ENCODE peak calls at places on chromosomes 2 and 18, in four cellular contexts. One of them, this sample, is unnamed.

GRCh38 chr2:43326116-43326825 is 99.9 kb upstream of the ZFP36L2 start:
- DNase-seq in mesendoderm: no peak
- DNase-seq in H9: no peak
- DNase-seq in IMR-90: no peak
- DNase-seq in this sample: no peak

GRCh38 chr2:237672731-237673129 is 45.3 kb downstream of the LRRFIP1 start:
- DNase-seq in H9: no peak
- DNase-seq in IMR-90: no peak
- DNase-seq in mesendoderm: no peak
- DNase-seq in this sample: no peak

GRCh38 chr2:196410008-196410407 is 229.5 kb upstream of the CCDC150 start:
- DNase-seq in H9: no peak
- DNase-seq in mesendoderm: no peak
- DNase-seq in IMR-90: no peak
- DNase-seq in this sample: no peak

GRCh38 chr2:61450144-61450543 is 20.7 kb downstream of the USP34 start:
- DNase-seq in IMR-90: no peak
- DNase-seq in mesendoderm: no peak
- DNase-seq in H9: no peak
- DNase-seq in this sample: no peak

GRCh38 chr2:239602290-239603282 is 201.8 kb upstream of the HDAC4 start:
- DNase-seq in IMR-90: no peak
- DNase-seq in mesendoderm: no peak
- DNase-seq in H9: peak
- DNase-seq in this sample: no peak

GRCh38 chr2:24359701-24360049 is 661 bp downstream of the ITSN2 start:
- DNase-seq in H9: peak
- DNase-seq in mesendoderm: peak
- DNase-seq in IMR-90: no peak
- DNase-seq in this sample: no peak

GRCh38 chr2:190891913-190892312 is 11.3 kb downstream of the GLS start:
- DNase-seq in H9: no peak
- DNase-seq in IMR-90: no peak
- DNase-seq in mesendoderm: no peak
- DNase-seq in this sample: no peak

GRCh38 chr2:241584446-241584845 is 25.9 kb downstream of the BOK start:
- DNase-seq in IMR-90: peak
- DNase-seq in H9: no peak
- DNase-seq in mesendoderm: peak
- DNase-seq in this sample: no peak

GRCh38 chr2:150974864-150975263 is 286.8 kb downstream of the RBM43 start:
- DNase-seq in H9: no peak
- DNase-seq in IMR-90: no peak
- DNase-seq in mesendoderm: no peak
- DNase-seq in this sample: no peak

GRCh38 chr2:100185516-100185915 is 43.1 kb upstream of the AFF3 start:
- DNase-seq in IMR-90: no peak
- DNase-seq in mesendoderm: no peak
- DNase-seq in H9: no peak
- DNase-seq in this sample: no peak

GRCh38 chr2:30684026-30684425 is 123.2 kb downstream of the CAPN13 start:
- DNase-seq in mesendoderm: no peak
- DNase-seq in H9: no peak
- DNase-seq in IMR-90: no peak
- DNase-seq in this sample: no peak

GRCh38 chr2:207481924-207482323 is 47.8 kb upstream of the CREB1 start:
- DNase-seq in IMR-90: no peak
- DNase-seq in mesendoderm: no peak
- DNase-seq in H9: no peak
- DNase-seq in this sample: no peak

GRCh38 chr2:140344842-140345241 is 1564.7 kb upstream of the NXPH2 start:
- DNase-seq in mesendoderm: no peak
- DNase-seq in H9: no peak
- DNase-seq in IMR-90: no peak
- DNase-seq in this sample: no peak

GRCh38 chr2:9752441-9753275 is 90.6 kb upstream of the TAF1B start:
- DNase-seq in IMR-90: peak
- DNase-seq in mesendoderm: no peak
- DNase-seq in H9: no peak
- DNase-seq in this sample: no peak

GRCh38 chr18:7822435-7823425 is 255.6 kb downstream of the PTPRM start:
- DNase-seq in H9: no peak
- DNase-seq in IMR-90: no peak
- DNase-seq in mesendoderm: no peak
- DNase-seq in this sample: no peak

GRCh38 chr2:177281400-177282021 is 17.0 kb upstream of the NFE2L2 start:
- DNase-seq in mesendoderm: no peak
- DNase-seq in IMR-90: no peak
- DNase-seq in H9: no peak
- DNase-seq in this sample: no peak

GRCh38 chr2:147182260-147182659 is 662.6 kb upstream of the ACVR2A start:
- DNase-seq in mesendoderm: no peak
- DNase-seq in H9: no peak
- DNase-seq in IMR-90: no peak
- DNase-seq in this sample: no peak

GRCh38 chr2:109636290-109636675 is 22.1 kb downstream of the SOWAHC start:
- DNase-seq in mesendoderm: no peak
- DNase-seq in IMR-90: no peak
- DNase-seq in H9: no peak
- DNase-seq in this sample: no peak

GRCh38 chr2:224211821-224212220 is 172.7 kb upstream of the SERPINE2 start:
- DNase-seq in H9: no peak
- DNase-seq in mesendoderm: peak
- DNase-seq in IMR-90: no peak
- DNase-seq in this sample: no peak

GRCh38 chr2:28981620-28982371 is 698 bp downstream of the TOGARAM2 start:
- DNase-seq in H9: no peak
- DNase-seq in mesendoderm: no peak
- DNase-seq in IMR-90: no peak
- DNase-seq in this sample: no peak

GRCh38 chr2:121532894-121533293 is 2.2 kb downstream of the RNU4ATAC start:
- DNase-seq in H9: no peak
- DNase-seq in mesendoderm: peak
- DNase-seq in IMR-90: peak
- DNase-seq in this sample: no peak

GRCh38 chr2:203959265-203960034 is 22.9 kb downstream of the ICOS start:
- DNase-seq in mesendoderm: no peak
- DNase-seq in H9: no peak
- DNase-seq in IMR-90: no peak
- DNase-seq in this sample: no peak

GRCh38 chr18:21735452-21736015 is 5.1 kb upstream of the MIB1 start:
- DNase-seq in mesendoderm: peak
- DNase-seq in H9: peak
- DNase-seq in IMR-90: peak
- DNase-seq in this sample: no peak

GRCh38 chr2:215764441-215765048 is 248.8 kb downstream of the MREG start:
- DNase-seq in IMR-90: peak
- DNase-seq in mesendoderm: no peak
- DNase-seq in H9: no peak
- DNase-seq in this sample: no peak

GRCh38 chr2:112055110-112055832 is at the start of gene TMEM87B:
- DNase-seq in H9: peak
- DNase-seq in mesendoderm: peak
- DNase-seq in IMR-90: peak
- DNase-seq in this sample: peak

GRCh38 chr2:112059671-112060070 is 4.6 kb downstream of the TMEM87B start:
- DNase-seq in H9: no peak
- DNase-seq in mesendoderm: no peak
- DNase-seq in IMR-90: no peak
- DNase-seq in this sample: no peak

GRCh38 chr2:112056626-112056987 is 1.5 kb downstream of the TMEM87B start:
- DNase-seq in mesendoderm: no peak
- DNase-seq in H9: no peak
- DNase-seq in IMR-90: no peak
- DNase-seq in this sample: no peak

GRCh38 chr2:112053917-112054846 is 887 bp upstream of the TMEM87B start:
- DNase-seq in mesendoderm: peak
- DNase-seq in IMR-90: peak
- DNase-seq in H9: peak
- DNase-seq in this sample: peak

GRCh38 chr2:112055833-112056625 is 960 bp downstream of the TMEM87B start:
- DNase-seq in H9: no peak
- DNase-seq in IMR-90: peak
- DNase-seq in mesendoderm: peak
- DNase-seq in this sample: peak
- H2BK120ac ChIP-seq in H9: no peak
- H2BK120ac ChIP-seq in IMR-90: peak
- H2BK120ac ChIP-seq in mesendoderm: no peak
- H2BK120ac ChIP-seq in this sample: peak

GRCh38 chr18:66141716-66142115 is 390.9 kb downstream of the CDH7 start:
- DNase-seq in mesendoderm: no peak
- DNase-seq in H9: no peak
- DNase-seq in IMR-90: no peak
- DNase-seq in this sample: no peak

GRCh38 chr18:66138642-66139041 is 387.8 kb downstream of the CDH7 start:
- DNase-seq in IMR-90: no peak
- DNase-seq in H9: no peak
- DNase-seq in mesendoderm: no peak
- DNase-seq in this sample: no peak

DNA sequence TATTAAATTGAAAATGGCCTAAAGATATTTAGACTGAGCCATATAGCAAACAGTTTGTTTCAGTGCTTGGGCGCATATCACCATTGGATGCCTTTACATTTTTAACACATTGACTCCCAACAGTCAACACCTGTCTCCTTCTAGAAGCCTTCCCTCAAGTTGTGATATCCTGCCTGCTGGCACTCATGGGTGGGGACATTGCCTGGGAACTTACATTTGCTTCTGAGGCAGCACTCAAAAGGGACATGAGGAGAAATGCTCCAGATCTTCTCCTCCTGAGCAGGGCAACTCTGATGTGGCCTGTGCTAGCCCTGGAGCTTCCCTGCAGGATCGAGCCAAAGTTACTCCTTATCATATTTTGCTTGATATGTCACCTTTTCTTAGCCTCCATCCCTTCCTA is 392.2 kb downstream of the CDH7 start:
- DNase-seq in H9: no peak
- DNase-seq in IMR-90: no peak
- DNase-seq in mesendoderm: no peak
- DNase-seq in this sample: no peak
- H3K23ac ChIP-seq in H9: no peak
- H3K23ac ChIP-seq in IMR-90: no peak
- H3K23ac ChIP-seq in mesendoderm: no peak
- H3K23ac ChIP-seq in this sample: no peak

GRCh38 chr2:47070155-47070919 is 84.8 kb downstream of the STPG4 start:
- DNase-seq in H9: no peak
- DNase-seq in mesendoderm: no peak
- DNase-seq in IMR-90: no peak
- DNase-seq in this sample: no peak

GRCh38 chr2:47069628-47070154 is 85.4 kb downstream of the STPG4 start:
- DNase-seq in IMR-90: peak
- DNase-seq in mesendoderm: peak
- DNase-seq in H9: peak
- DNase-seq in this sample: peak

GRCh38 chr2:47070920-47071824 is 83.9 kb downstream of the STPG4 start:
- DNase-seq in IMR-90: peak
- DNase-seq in mesendoderm: no peak
- DNase-seq in H9: no peak
- DNase-seq in this sample: no peak

GRCh38 chr2:47067788-47068407 is 87.2 kb downstream of the STPG4 start:
- DNase-seq in mesendoderm: no peak
- DNase-seq in IMR-90: no peak
- DNase-seq in H9: no peak
- DNase-seq in this sample: no peak

GRCh38 chr2:47068966-47069627 is 86.0 kb downstream of the STPG4 start:
- DNase-seq in H9: no peak
- DNase-seq in IMR-90: no peak
- DNase-seq in mesendoderm: no peak
- DNase-seq in this sample: no peak
- H2BK120ac ChIP-seq in H9: no peak
- H2BK120ac ChIP-seq in IMR-90: peak
- H2BK120ac ChIP-seq in mesendoderm: no peak
- H2BK120ac ChIP-seq in this sample: peak

GRCh38 chr2:226885769-226886435 is 50.0 kb downstream of the RHBDD1 start:
- DNase-seq in IMR-90: peak
- DNase-seq in H9: no peak
- DNase-seq in mesendoderm: no peak
- DNase-seq in this sample: no peak

GRCh38 chr2:226887940-226888339 is 52.1 kb downstream of the RHBDD1 start:
- DNase-seq in mesendoderm: peak
- DNase-seq in H9: no peak
- DNase-seq in IMR-90: peak
- DNase-seq in this sample: no peak

GRCh38 chr2:226890286-226890685 is 54.4 kb downstream of the RHBDD1 start:
- DNase-seq in H9: no peak
- DNase-seq in IMR-90: no peak
- DNase-seq in mesendoderm: no peak
- DNase-seq in this sample: no peak

GRCh38 chr2:226888971-226889370 is 53.1 kb downstream of the RHBDD1 start:
- DNase-seq in mesendoderm: no peak
- DNase-seq in H9: no peak
- DNase-seq in IMR-90: peak
- DNase-seq in this sample: no peak

GRCh38 chr2:226888378-226888915 is 52.6 kb downstream of the RHBDD1 start:
- DNase-seq in H9: no peak
- DNase-seq in mesendoderm: no peak
- DNase-seq in IMR-90: no peak
- DNase-seq in this sample: no peak
- H3K23ac ChIP-seq in H9: no peak
- H3K23ac ChIP-seq in mesendoderm: no peak
- H3K23ac ChIP-seq in IMR-90: peak
- H3K23ac ChIP-seq in this sample: no peak

GRCh38 chr2:69645926-69646325 is 2.4 kb upstream of the AAK1 start:
- DNase-seq in mesendoderm: no peak
- DNase-seq in H9: no peak
- DNase-seq in IMR-90: no peak
- DNase-seq in this sample: no peak

GRCh38 chr2:69643602-69644505 is at the start of gene AAK1:
- DNase-seq in mesendoderm: peak
- DNase-seq in IMR-90: peak
- DNase-seq in H9: peak
- DNase-seq in this sample: peak

GRCh38 chr2:69646714-69647113 is 3.2 kb upstream of the AAK1 start:
- DNase-seq in mesendoderm: no peak
- DNase-seq in H9: no peak
- DNase-seq in IMR-90: no peak
- DNase-seq in this sample: no peak

GRCh38 chr2:69644506-69644979 is 1.0 kb upstream of the AAK1 start:
- DNase-seq in IMR-90: no peak
- DNase-seq in H9: no peak
- DNase-seq in mesendoderm: no peak
- DNase-seq in this sample: no peak

DNA sequence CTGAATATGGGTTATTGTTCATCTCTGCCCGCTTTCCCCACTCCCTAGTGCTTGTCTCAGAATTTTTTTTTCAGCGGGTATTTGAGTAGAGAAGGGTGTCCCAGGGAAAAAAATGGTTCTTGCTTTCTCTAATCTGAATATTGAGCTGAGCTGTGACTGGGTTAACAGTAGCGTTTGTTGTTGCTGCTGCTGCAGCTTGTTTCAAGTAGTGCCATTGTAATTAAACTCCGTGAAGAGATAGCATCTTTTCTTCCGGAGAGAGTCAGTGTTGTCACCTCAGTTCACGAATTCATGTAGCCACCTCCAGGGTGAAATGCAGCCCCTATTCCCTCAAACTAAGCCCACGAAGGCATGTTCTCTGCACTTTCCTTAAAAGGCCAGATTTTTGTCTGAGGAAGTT is 1.5 kb upstream of the AAK1 start:
- DNase-seq in IMR-90: no peak
- DNase-seq in mesendoderm: peak
- DNase-seq in H9: no peak
- DNase-seq in this sample: no peak
- H2BK120ac ChIP-seq in IMR-90: peak
- H2BK120ac ChIP-seq in mesendoderm: no peak
- H2BK120ac ChIP-seq in H9: no peak
- H2BK120ac ChIP-seq in this sample: no peak